ENCODE peak calls at places on chromosomes 4 and X, in six cellular contexts. Z is HCT116, W is body of pancreas, C is RWPE1, E is MM.1S, K is vagina. S is an unnamed sample.
A peak's percentile ranks its signal among the peaks of the same experiment; 100 is the strongest.

GRCh38 chr4:96295143-96295763 is 455.4 kb downstream of the PDHA2 start:
- DNase-seq in Z (no peak), C (no peak), K (no peak), E (no peak), W (no peak), S (no peak)

GRCh38 chrX:9907645-9908387 is 59.3 kb upstream of the CLDN34 start:
- DNase-seq in C (peak; percentile 38), E (no peak), K (no peak), W (no peak), Z (no peak), S (no peak)

GRCh38 chr4:117096886-117097285 is 11.5 kb upstream of the TRAM1L1 start:
- DNase-seq in E (peak; percentile 44), C (no peak), K (no peak), W (no peak), Z (no peak), S (no peak)

GRCh38 chr4:78024692-78025091 is 32.4 kb upstream of the FRAS1 start:
- DNase-seq in W (no peak), Z (no peak), E (no peak), C (no peak), K (no peak), S (no peak)

GRCh38 chrX:110287605-110288004 is 30.3 kb downstream of the AMMECR1 start:
- DNase-seq in Z (no peak), E (no peak), W (no peak), C (no peak), K (no peak), S (no peak)

GRCh38 chrX:79281775-79282174 is 85.4 kb downstream of the ITM2A start:
- DNase-seq in Z (no peak), C (no peak), W (no peak), K (no peak), E (no peak), S (no peak)

GRCh38 chr4:83546796-83547195 is 10.9 kb downstream of the GPAT3 start:
- DNase-seq in W (no peak), K (no peak), E (no peak), Z (no peak), C (no peak), S (no peak)

GRCh38 chr4:42398448-42399355 is 1.4 kb downstream of the SHISA3 start:
- DNase-seq in K (no peak), E (no peak), W (no peak), C (no peak), Z (no peak), S (peak; percentile 44)

GRCh38 chrX:56564921-56565861 is 1.8 kb downstream of the UBQLN2 start:
- DNase-seq in W (peak; percentile 1), K (no peak), E (peak; percentile 9), Z (no peak), C (no peak), S (no peak)

DNA sequence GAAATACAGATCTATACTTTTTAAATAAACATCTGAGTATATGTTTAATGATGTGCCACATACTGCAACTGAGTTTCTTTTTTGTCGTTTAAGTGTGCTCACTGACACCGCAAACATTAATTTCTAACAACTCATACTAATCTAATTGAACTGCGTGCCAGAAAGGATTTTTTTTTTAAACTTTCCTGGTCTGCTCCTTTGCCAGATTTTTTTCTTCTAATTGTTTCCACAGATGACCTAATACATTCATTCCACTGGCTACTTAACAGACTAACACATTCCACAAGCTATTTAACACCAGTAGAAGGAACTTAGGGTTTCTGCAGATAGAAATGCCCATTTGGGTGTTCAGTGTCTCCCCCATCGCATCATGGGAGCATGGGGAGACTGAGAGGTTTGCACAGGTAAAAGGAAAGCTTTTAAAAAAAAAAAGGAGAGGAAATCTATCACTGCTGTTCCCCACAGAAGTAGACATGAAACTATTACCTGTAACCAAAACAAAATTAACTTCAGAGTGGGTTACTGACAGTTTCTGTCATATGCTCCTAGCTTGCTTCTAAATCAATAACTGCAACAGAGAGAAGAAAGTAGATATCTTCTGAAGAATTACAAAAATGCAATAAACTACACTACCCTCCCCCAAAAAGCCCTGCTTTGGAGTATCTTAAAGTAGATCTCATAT is 31.6 kb downstream of the SH3KBP1 start:
- DNase-seq in K (no peak), E (peak; percentile 21), C (no peak), W (no peak), Z (no peak), S (no peak)
- H3K27ac ChIP-seq in K (no peak overlapping the region), E (peak overlapping the region; percentile 94), C (no peak overlapping the region), W (no peak overlapping the region), Z (no peak overlapping the region), S (no peak overlapping the region)

DNA sequence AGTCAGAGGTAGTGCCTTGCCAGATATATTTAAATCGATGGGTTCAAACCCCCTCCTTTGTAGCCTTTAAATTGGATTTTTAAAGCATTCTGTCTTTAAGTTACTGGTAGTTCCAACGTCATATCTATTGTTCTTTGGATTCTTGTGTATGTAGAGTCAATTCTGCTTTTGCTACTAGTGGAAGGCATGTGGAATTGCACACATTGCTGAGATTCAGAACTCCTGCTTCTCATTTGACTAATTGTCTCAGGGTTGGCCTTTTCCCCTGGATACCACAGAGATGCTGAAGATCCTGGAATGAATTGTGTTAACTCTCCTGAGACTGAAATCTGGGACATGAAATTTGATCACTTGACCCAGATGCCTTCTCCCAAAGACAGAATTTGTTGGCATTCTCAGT is 328.3 kb upstream of the RPS6KA3 start:
- DNase-seq in Z (peak; percentile 1), E (no peak), C (no peak), W (no peak), K (no peak), S (no peak)
- TF ChIP-seq CTCF in Z (peak; percentile 36), E (no peak), C (no peak), W (no peak), K (no peak), S (peak; percentile 32)

GRCh38 chr4:118289794-118290193 is 63.0 kb downstream of the PRSS12 start:
- DNase-seq in C (no peak), Z (no peak), K (no peak), E (no peak), W (no peak), S (no peak)

GRCh38 chr4:118285931-118286330 is 66.9 kb downstream of the PRSS12 start:
- DNase-seq in K (no peak), W (no peak), Z (no peak), E (no peak), C (no peak), S (no peak)

GRCh38 chr4:118286685-118287084 is 66.1 kb downstream of the PRSS12 start:
- DNase-seq in W (no peak), Z (no peak), C (no peak), E (no peak), K (no peak), S (no peak)

GRCh38 chr4:118287691-118288090 is 65.1 kb downstream of the PRSS12 start:
- DNase-seq in W (no peak), E (no peak), Z (no peak), C (no peak), K (no peak), S (no peak)

GRCh38 chr4:118288097-118288496 is 64.7 kb downstream of the PRSS12 start:
- DNase-seq in W (no peak), E (no peak), K (no peak), C (no peak), Z (no peak), S (no peak)
- H3K27ac ChIP-seq in W (no peak overlapping the region), E (no peak overlapping the region), K (peak overlapping the region; percentile 45), C (no peak overlapping the region), Z (no peak overlapping the region), S (no peak overlapping the region)

GRCh38 chrX:7164174-7164573 is 16.2 kb upstream of the PUDP start:
- DNase-seq in E (no peak), C (no peak), Z (no peak), K (no peak), W (no peak), S (no peak)
- TF ChIP-seq CTCF in E (no peak), C (no peak), Z (no peak), K (no peak), W (no peak), S (no peak)

S was measured in WERI-Rb-1.